ENCODE peak calls at places on chromosomes 5 and 9, in eight cellular contexts. H, Y, U, F, E, Z, B and C are unnamed samples.

GRCh38 chr5:55568629-55569512 is 34.1 kb upstream of the PLPP1 start:
- DNase-seq in H (no peak), Y (no peak), U (peak; percentile 23), F (no peak), E (no peak), Z (no peak), B (no peak), C (no peak)

GRCh38 chr5:96335873-96336272 is 97.2 kb downstream of the PCSK1 start:
- DNase-seq in H (no peak), Y (no peak), U (no peak), F (no peak), E (no peak), Z (no peak), B (no peak), C (no peak)

GRCh38 chr9:64773491-64773931 is 511.5 kb downstream of the FOXD4L5 start:
- DNase-seq in H (no peak), Y (peak; percentile 4), U (no peak), F (no peak), E (no peak), Z (no peak), B (no peak), C (no peak)

GRCh38 chr5:163915481-163915961 is 410.1 kb downstream of the MAT2B start:
- DNase-seq in H (peak; percentile 11), Y (peak; percentile 46), U (peak; percentile 4), F (no peak), E (no peak), Z (peak; percentile 7), B (no peak), C (no peak)

GRCh38 chr9:22142681-22143080 is 133.6 kb upstream of the CDKN2B start:
- DNase-seq in H (no peak), Y (peak; percentile 44), U (no peak), F (no peak), E (no peak), Z (no peak), B (no peak), C (no peak)

GRCh38 chr5:163475416-163475815 is 15.0 kb downstream of the HMMR start:
- DNase-seq in H (no peak), Y (no peak), U (no peak), F (no peak), E (no peak), Z (no peak), B (no peak), C (no peak)

GRCh38 chr5:66824476-66824875 is 228.3 kb downstream of the MAST4 start:
- DNase-seq in H (no peak), Y (no peak), U (no peak), F (no peak), E (no peak), Z (no peak), B (no peak), C (no peak)

GRCh38 chr9:31153250-31153840 is 1231.1 kb upstream of the ACO1 start:
- DNase-seq in H (no peak), Y (no peak), U (no peak), F (no peak), E (no peak), Z (no peak), B (no peak), C (no peak)

GRCh38 chr5:32369032-32369431 is 56.3 kb upstream of the MTMR12 start:
- DNase-seq in H (no peak), Y (no peak), U (no peak), F (no peak), E (no peak), Z (no peak), B (no peak), C (no peak)